ENCODE peak calls at places on chromosome 19, in four cellular contexts. O is AG09309, U is GM23338, L is dorsolateral prefrontal cortex. P is an unnamed sample.

GRCh38 chr19:21604351-21604926 is 99.0 kb downstream of the ZNF429 start:
- DNase-seq in U (peak; percentile 95), O (no peak), L (no peak), P (peak; percentile 88)

GRCh38 chr19:50875795-50876422 is 2.7 kb downstream of the KLK2 start:
- DNase-seq in U (no peak), O (no peak), L (no peak), P (no peak)

GRCh38 chr19:39053276-39054090 is 21.1 kb upstream of the FBXO27 start:
- DNase-seq in L (peak; percentile 76), U (no peak), O (no peak), P (no peak)

GRCh38 chr19:16442386-16443276 is 29.1 kb downstream of the EPS15L1 start:
- DNase-seq in U (no peak), O (no peak), L (no peak), P (no peak)

GRCh38 chr19:31152906-31153305 is 196.3 kb downstream of the TSHZ3 start:
- DNase-seq in U (no peak), L (no peak), O (no peak), P (peak; percentile 86)

GRCh38 chr19:36719687-36720556 is 32.5 kb downstream of the ZNF567 start:
- DNase-seq in L (no peak), U (peak; percentile 9), O (no peak), P (no peak)

GRCh38 chr19:56092685-56093631 is 28.1 kb downstream of the ZNF787 start:
- DNase-seq in U (no peak), L (no peak), O (no peak), P (peak; percentile 32)

GRCh38 chr19:43467730-43468129 is 2.3 kb upstream of the LYPD3 start:
- DNase-seq in L (no peak), U (no peak), O (no peak), P (peak; percentile 78)

GRCh38 chr19:6126335-6126974 is 9.0 kb upstream of the ACSBG2 start:
- DNase-seq in U (peak; percentile 76), L (no peak), O (no peak), P (peak; percentile 73)

GRCh38 chr19:14496849-14497346 is 971 bp upstream of the GIPC1 start:
- DNase-seq in O (no peak), U (no peak), L (no peak), P (peak; percentile 15)

GRCh38 chr19:31555634-31556215 is 206.5 kb upstream of the TSHZ3 start:
- DNase-seq in U (no peak), L (no peak), O (no peak), P (no peak)

GRCh38 chr19:35559281-35559659 is 4.2 kb downstream of the ATP4A start:
- DNase-seq in O (no peak), U (peak; percentile 26), L (no peak), P (peak; percentile 58)

DNA sequence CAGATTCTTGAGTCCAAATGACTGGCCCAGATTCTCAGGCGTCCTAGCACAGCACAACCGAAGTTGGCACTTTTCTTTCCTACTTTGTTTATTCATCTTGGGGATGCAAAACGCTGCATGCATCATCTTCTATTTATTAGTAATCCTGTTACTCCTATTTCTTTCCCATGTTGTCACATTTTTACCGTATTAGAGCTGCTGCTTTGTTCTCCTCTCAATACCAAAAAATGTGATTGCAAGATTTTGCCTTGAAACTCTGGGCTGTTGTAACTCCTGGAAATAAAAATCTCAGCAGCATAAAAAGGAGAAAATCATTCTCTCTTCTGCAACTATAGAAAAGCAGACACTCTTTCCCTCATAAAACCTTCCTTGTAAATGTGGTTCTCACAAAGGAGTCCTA is 12.9 kb upstream of the IGSF23 start:
- DNase-seq in U (no peak), L (no peak), O (no peak), P (no peak)
- TF ChIP-seq CTCF in U (no peak), L (no peak), O (no peak), P (no peak)

GRCh38 chr19:48350856-48351255 is 12.9 kb downstream of the TMEM143 start:
- DNase-seq in O (no peak), U (no peak), L (no peak), P (no peak)

GRCh38 chr19:48353682-48354081 is 10.1 kb downstream of the TMEM143 start:
- DNase-seq in U (no peak), L (no peak), O (no peak), P (no peak)

GRCh38 chr19:48348737-48349136 is 15.0 kb downstream of the TMEM143 start:
- DNase-seq in O (no peak), U (no peak), L (no peak), P (no peak)

GRCh38 chr19:48354332-48354992 is 9.3 kb downstream of the TMEM143 start:
- DNase-seq in U (no peak), O (no peak), L (no peak), P (no peak)

GRCh38 chr19:48351341-48351752 is 12.4 kb downstream of the TMEM143 start:
- DNase-seq in L (no peak), U (peak; percentile 88), O (no peak), P (peak; percentile 94)
- TF ChIP-seq CTCF in L (peak; percentile 58), U (peak; percentile 91), O (peak; percentile 81), P (peak; percentile 70)

GRCh38 chr19:48637948-48638830 is 1.0 kb upstream of the DBP start:
- DNase-seq in O (peak; percentile 94), L (peak; percentile 87), U (peak; percentile 96), P (peak; percentile 99)
- TF ChIP-seq CTCF in O (no peak), L (no peak), U (peak; percentile 22), P (no peak)

GRCh38 chr19:11496391-11497163 is 9.1 kb downstream of the ZNF653 start:
- DNase-seq in O (peak; percentile 55), U (peak; percentile 89), L (no peak), P (peak; percentile 98)
- TF ChIP-seq CTCF in O (peak; percentile 88), U (peak; percentile 89), L (peak; percentile 68), P (peak; percentile 82)

GRCh38 chr19:46489445-46490272 is 6.0 kb downstream of the PNMA8B start:
- DNase-seq in L (no peak), U (peak; percentile 71), O (no peak), P (peak; percentile 97)
- TF ChIP-seq CTCF in L (peak; percentile 50), U (peak; percentile 42), O (peak; percentile 35), P (peak; percentile 26)

DNA sequence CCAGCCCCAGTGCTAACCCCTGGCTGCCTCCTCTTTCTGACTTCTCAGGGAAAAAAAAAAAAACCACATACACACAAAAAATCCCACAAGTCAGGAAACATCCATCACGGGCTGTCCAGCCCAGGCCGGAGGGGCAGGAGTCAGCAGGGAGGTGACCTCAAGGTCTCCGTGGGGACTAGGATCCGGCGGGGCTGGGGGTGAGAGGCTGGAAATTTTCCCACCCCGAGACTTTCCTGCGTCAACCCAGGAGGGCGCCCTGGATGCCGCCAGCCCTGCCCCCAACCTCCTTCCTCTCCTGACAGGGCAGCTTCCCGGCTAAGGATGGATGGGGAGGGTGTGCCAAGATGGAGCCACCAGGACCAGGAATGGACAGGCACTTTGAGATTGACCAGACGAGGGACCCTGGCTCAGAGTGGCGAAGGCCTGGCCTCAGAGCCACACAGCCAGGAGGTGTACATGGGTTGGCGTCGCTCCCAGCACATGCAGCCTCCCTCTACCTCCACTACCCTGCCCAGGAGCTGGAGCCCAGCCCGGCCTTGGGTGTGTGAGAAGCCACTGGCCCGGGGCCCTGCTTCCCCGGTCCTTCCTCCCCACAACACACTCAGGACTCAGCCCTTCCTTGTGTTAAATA is 33.3 kb downstream of the BLOC1S3 start:
- DNase-seq in U (no peak), L (no peak), O (no peak), P (peak; percentile 84)
- TF ChIP-seq CTCF in U (no peak), L (no peak), O (no peak), P (no peak)

GRCh38 chr19:4095488-4095844 is 28.5 kb downstream of the MAP2K2 start:
- DNase-seq in L (no peak), U (no peak), O (no peak), P (peak; percentile 66)
- TF ChIP-seq CTCF in L (no peak), U (no peak), O (no peak), P (no peak)

GRCh38 chr19:18919895-18920204 is 335 bp downstream of the DDX49 start:
- DNase-seq in U (no peak), L (no peak), O (no peak), P (no peak)

GRCh38 chr19:18912933-18913332 is 6.3 kb downstream of the COPE start:
- DNase-seq in L (no peak), O (no peak), U (no peak), P (no peak)

GRCh38 chr19:18913466-18913865 is 5.7 kb downstream of the COPE start:
- DNase-seq in O (no peak), L (no peak), U (no peak), P (no peak)

GRCh38 chr19:18919086-18919894 is at the start of the genes COPE and DDX49:
- DNase-seq in U (peak; percentile 100), O (peak; percentile 99), L (peak; percentile 99), P (peak; percentile 100)

DNA sequence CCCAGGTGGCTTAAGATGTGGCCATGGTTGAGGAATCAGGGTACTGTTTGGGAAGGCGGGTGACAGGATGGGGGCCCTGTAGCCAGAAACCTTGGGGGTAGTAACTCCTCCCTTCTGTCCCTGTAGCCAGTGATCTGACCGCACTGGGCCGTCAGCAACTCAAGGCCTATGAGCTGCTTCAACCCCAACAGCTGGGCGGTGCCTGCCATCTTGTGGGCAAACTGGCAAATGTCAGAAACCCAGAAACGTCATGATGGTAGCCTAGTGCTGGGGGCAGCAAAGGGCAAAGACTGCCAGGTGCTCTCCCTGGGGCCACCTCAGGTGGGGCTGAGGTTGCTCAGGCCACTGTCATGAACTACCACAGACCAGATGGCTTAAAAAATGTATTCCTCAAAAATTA is 3.5 kb downstream of the COPE start:
- DNase-seq in L (peak; percentile 83), O (no peak), U (peak; percentile 72), P (peak; percentile 95)
- TF ChIP-seq CTCF in L (peak; percentile 68), O (peak; percentile 40), U (peak; percentile 86), P (peak; percentile 44)

P was measured in osteoblast.